ENCODE peak calls at places on chromosome 5, in four cellular contexts. One of them, this sample, is unnamed.

GRCh38 chr5:8633706-8634105 is 764.8 kb downstream of the MTRR start:
- DNase-seq in H1: no peak
- DNase-seq in thyroid gland: no peak
- DNase-seq in prostate gland: no peak
- DNase-seq in this sample: no peak

GRCh38 chr5:139149477-139150199 is 48.5 kb downstream of the SIL1 start:
- DNase-seq in H1: no peak
- DNase-seq in thyroid gland: no peak
- DNase-seq in prostate gland: no peak
- DNase-seq in this sample: no peak

GRCh38 chr5:170861855-170862766 is at the start of gene RANBP17:
- DNase-seq in H1: peak; percentile 64
- DNase-seq in thyroid gland: peak; percentile 47
- DNase-seq in prostate gland: peak; percentile 6
- DNase-seq in this sample: peak; percentile 57

GRCh38 chr5:56564451-56565223 is 250.7 kb upstream of the MAP3K1 start:
- DNase-seq in H1: no peak
- DNase-seq in thyroid gland: no peak
- DNase-seq in prostate gland: no peak
- DNase-seq in this sample: no peak

GRCh38 chr5:133995341-133995740 is 9.4 kb downstream of the VDAC1 start:
- DNase-seq in H1: no peak
- DNase-seq in thyroid gland: no peak
- DNase-seq in prostate gland: no peak
- DNase-seq in this sample: no peak

GRCh38 chr5:116032094-116032517 is at the start of gene ARL14EPL:
- DNase-seq in H1: peak; percentile 15
- DNase-seq in thyroid gland: peak; percentile 12
- DNase-seq in prostate gland: no peak
- DNase-seq in this sample: no peak

GRCh38 chr5:145362261-145362660 is 472.9 kb downstream of the PRELID2 start:
- DNase-seq in H1: no peak
- DNase-seq in thyroid gland: no peak
- DNase-seq in prostate gland: no peak
- DNase-seq in this sample: no peak

GRCh38 chr5:53726121-53726520 is 165.7 kb downstream of the NDUFS4 start:
- DNase-seq in H1: no peak
- DNase-seq in thyroid gland: no peak
- DNase-seq in prostate gland: no peak
- DNase-seq in this sample: no peak

GRCh38 chr5:171580506-171581265 is 161.2 kb downstream of the FGF18 start:
- DNase-seq in H1: no peak
- DNase-seq in thyroid gland: no peak
- DNase-seq in prostate gland: no peak
- DNase-seq in this sample: no peak

GRCh38 chr5:173823721-173824567 is 64.2 kb upstream of the CPEB4 start:
- DNase-seq in H1: peak; percentile 9
- DNase-seq in thyroid gland: peak; percentile 72
- DNase-seq in prostate gland: peak; percentile 71
- DNase-seq in this sample: no peak

GRCh38 chr5:178324481-178325310 is 92.1 kb upstream of the PHYKPL start:
- DNase-seq in H1: no peak
- DNase-seq in thyroid gland: peak; percentile 90
- DNase-seq in prostate gland: no peak
- DNase-seq in this sample: no peak

GRCh38 chr5:165579911-165580310 is 2074.5 kb downstream of the MAT2B start:
- DNase-seq in H1: no peak
- DNase-seq in thyroid gland: no peak
- DNase-seq in prostate gland: no peak
- DNase-seq in this sample: no peak

GRCh38 chr5:67805666-67806348 is 409.7 kb upstream of the PIK3R1 start:
- DNase-seq in H1: no peak
- DNase-seq in thyroid gland: no peak
- DNase-seq in prostate gland: no peak
- DNase-seq in this sample: no peak

GRCh38 chr5:34930527-34930844 is 1.1 kb downstream of the DNAJC21 start:
- DNase-seq in H1: no peak
- DNase-seq in thyroid gland: no peak
- DNase-seq in prostate gland: peak; percentile 23
- DNase-seq in this sample: no peak

GRCh38 chr5:90548069-90548593 is 10.5 kb upstream of the ADGRV1 start:
- DNase-seq in H1: no peak
- DNase-seq in thyroid gland: peak; percentile 83
- DNase-seq in prostate gland: peak; percentile 65
- DNase-seq in this sample: peak; percentile 45

GRCh38 chr5:116084891-116085715 is at the start of gene COMMD10:
- DNase-seq in H1: peak; percentile 38
- DNase-seq in thyroid gland: peak; percentile 77
- DNase-seq in prostate gland: peak; percentile 66
- DNase-seq in this sample: peak; percentile 82

GRCh38 chr5:171308453-171309275 is at the start of gene TLX3:
- DNase-seq in H1: peak; percentile 73
- DNase-seq in thyroid gland: no peak
- DNase-seq in prostate gland: no peak
- DNase-seq in this sample: no peak

GRCh38 chr5:2534970-2535369 is 216.5 kb downstream of the IRX2 start:
- DNase-seq in H1: no peak
- DNase-seq in thyroid gland: no peak
- DNase-seq in prostate gland: no peak
- DNase-seq in this sample: no peak

GRCh38 chr5:59037041-59037440 is 454.2 kb downstream of the RAB3C start:
- DNase-seq in H1: no peak
- DNase-seq in thyroid gland: no peak
- DNase-seq in prostate gland: no peak
- DNase-seq in this sample: no peak

GRCh38 chr5:179276838-179277395 is 68.3 kb downstream of the ADAMTS2 start:
- DNase-seq in H1: no peak
- DNase-seq in thyroid gland: no peak
- DNase-seq in prostate gland: no peak
- DNase-seq in this sample: peak; percentile 51

GRCh38 chr5:170219615-170220014 is 13.2 kb upstream of the C5orf58 start:
- DNase-seq in H1: no peak
- DNase-seq in thyroid gland: no peak
- DNase-seq in prostate gland: no peak
- DNase-seq in this sample: no peak

GRCh38 chr5:104734046-104734445 is 1171.5 kb upstream of the NUDT12 start:
- DNase-seq in H1: no peak
- DNase-seq in thyroid gland: no peak
- DNase-seq in prostate gland: no peak
- DNase-seq in this sample: no peak

GRCh38 chr5:104111622-104112021 is 549.0 kb upstream of the NUDT12 start:
- DNase-seq in H1: no peak
- DNase-seq in thyroid gland: no peak
- DNase-seq in prostate gland: no peak
- DNase-seq in this sample: no peak

GRCh38 chr5:167634432-167634831 is 657.0 kb upstream of the WWC1 start:
- DNase-seq in H1: no peak
- DNase-seq in thyroid gland: no peak
- DNase-seq in prostate gland: no peak
- DNase-seq in this sample: no peak

GRCh38 chr5:35129276-35129675 is 81.5 kb upstream of the AGXT2 start:
- DNase-seq in H1: no peak
- DNase-seq in thyroid gland: no peak
- DNase-seq in prostate gland: no peak
- DNase-seq in this sample: no peak

GRCh38 chr5:159441441-159441840 is 111.2 kb upstream of the IL12B start:
- DNase-seq in H1: peak; percentile 38
- DNase-seq in thyroid gland: no peak
- DNase-seq in prostate gland: no peak
- DNase-seq in this sample: no peak

GRCh38 chr5:79691007-79691406 is 1.4 kb downstream of the CMYA5 start:
- DNase-seq in H1: no peak
- DNase-seq in thyroid gland: no peak
- DNase-seq in prostate gland: no peak
- DNase-seq in this sample: no peak

GRCh38 chr5:137245438-137245837 is 253.7 kb downstream of the SPOCK1 start:
- DNase-seq in H1: no peak
- DNase-seq in thyroid gland: no peak
- DNase-seq in prostate gland: no peak
- DNase-seq in this sample: no peak

GRCh38 chr5:154273028-154273617 is 82.6 kb downstream of the GALNT10 start:
- DNase-seq in H1: no peak
- DNase-seq in thyroid gland: peak; percentile 71
- DNase-seq in prostate gland: no peak
- DNase-seq in this sample: peak; percentile 29

GRCh38 chr5:143403357-143403606 is 204 bp downstream of the NR3C1 start:
- DNase-seq in H1: no peak
- DNase-seq in thyroid gland: no peak
- DNase-seq in prostate gland: no peak
- DNase-seq in this sample: no peak

GRCh38 chr5:160423025-160423554 is 1.4 kb downstream of the PTTG1 start:
- DNase-seq in H1: no peak
- DNase-seq in thyroid gland: no peak
- DNase-seq in prostate gland: peak; percentile 59
- DNase-seq in this sample: no peak

GRCh38 chr5:28710360-28710759 is 1672.0 kb upstream of the CDH9 start:
- DNase-seq in H1: no peak
- DNase-seq in thyroid gland: no peak
- DNase-seq in prostate gland: no peak
- DNase-seq in this sample: no peak

GRCh38 chr5:7317751-7318150 is 78.2 kb upstream of the ADCY2 start:
- DNase-seq in H1: no peak
- DNase-seq in thyroid gland: no peak
- DNase-seq in prostate gland: no peak
- DNase-seq in this sample: no peak

GRCh38 chr5:178353461-178353860 is 120.9 kb upstream of the PHYKPL start:
- DNase-seq in H1: no peak
- DNase-seq in thyroid gland: no peak
- DNase-seq in prostate gland: no peak
- DNase-seq in this sample: no peak

GRCh38 chr5:132485641-132486317 is 4.8 kb downstream of the IRF1 start:
- DNase-seq in H1: no peak
- DNase-seq in thyroid gland: no peak
- DNase-seq in prostate gland: no peak
- DNase-seq in this sample: peak; percentile 26

GRCh38 chr5:134133995-134134541 is 19.6 kb downstream of the TCF7 start:
- DNase-seq in H1: no peak
- DNase-seq in thyroid gland: no peak
- DNase-seq in prostate gland: no peak
- DNase-seq in this sample: no peak

GRCh38 chr5:54249210-54250028 is 61.0 kb downstream of the ARL15 start:
- DNase-seq in H1: no peak
- DNase-seq in thyroid gland: peak; percentile 53
- DNase-seq in prostate gland: peak; percentile 10
- DNase-seq in this sample: peak; percentile 31

GRCh38 chr5:175696855-175697198 is 39.0 kb downstream of the HRH2 start:
- DNase-seq in H1: no peak
- DNase-seq in thyroid gland: no peak
- DNase-seq in prostate gland: no peak
- DNase-seq in this sample: no peak

GRCh38 chr5:175694371-175695160 is 36.7 kb downstream of the HRH2 start:
- DNase-seq in H1: no peak
- DNase-seq in thyroid gland: no peak
- DNase-seq in prostate gland: no peak
- DNase-seq in this sample: no peak

GRCh38 chr5:175697846-175698245 is 40.0 kb downstream of the HRH2 start:
- DNase-seq in H1: no peak
- DNase-seq in thyroid gland: no peak
- DNase-seq in prostate gland: no peak
- DNase-seq in this sample: no peak

GRCh38 chr5:175695161-175696126 is 37.6 kb downstream of the HRH2 start:
- DNase-seq in H1: no peak
- DNase-seq in thyroid gland: no peak
- DNase-seq in prostate gland: no peak
- DNase-seq in this sample: no peak

GRCh38 chr5:175696139-175696854 is 38.4 kb downstream of the HRH2 start:
- DNase-seq in H1: peak; percentile 68
- DNase-seq in thyroid gland: peak; percentile 41
- DNase-seq in prostate gland: no peak
- DNase-seq in this sample: peak; percentile 84
- H3K4me1 ChIP-seq in H1: peaks cover 2% of the 10 kb centered on the region
- H3K4me1 ChIP-seq in thyroid gland: no peaks in the 10 kb centered on the region
- H3K4me1 ChIP-seq in prostate gland: no peaks in the 10 kb centered on the region
- H3K4me1 ChIP-seq in this sample: peaks cover 13% of the 10 kb centered on the region

DNA sequence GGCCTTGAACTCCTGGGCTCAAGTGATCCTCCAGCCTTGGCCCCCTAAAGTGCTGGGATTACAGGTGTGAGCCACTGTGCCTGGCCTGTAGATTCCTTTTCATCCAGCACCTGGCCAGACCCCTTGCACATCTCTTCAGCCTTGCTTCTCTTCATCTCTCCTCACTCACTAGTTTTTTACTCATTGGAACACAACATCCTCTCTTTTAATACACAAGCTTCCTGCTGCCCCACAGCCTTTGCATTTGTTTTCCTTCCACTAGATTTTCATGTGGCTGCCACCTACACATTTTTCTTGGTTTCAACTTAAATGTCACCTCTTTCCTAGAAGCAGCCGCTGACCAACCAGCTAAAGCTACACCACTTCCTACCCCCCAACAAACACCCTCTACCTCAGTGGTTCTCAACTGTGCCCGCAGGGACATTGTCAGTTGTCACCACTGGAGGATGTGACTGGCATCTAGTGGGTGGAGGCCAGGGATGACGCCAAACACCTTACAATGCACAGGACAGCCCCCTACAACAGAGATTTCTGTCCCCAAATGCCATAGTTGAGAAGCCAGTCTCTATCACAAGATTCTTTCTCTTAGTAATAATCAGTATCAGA is 33.7 kb downstream of the HAVCR1 start:
- DNase-seq in H1: no peak
- DNase-seq in thyroid gland: no peak
- DNase-seq in prostate gland: no peak
- DNase-seq in this sample: no peak
- TF ChIP-seq POLR2A in H1: no peak
- TF ChIP-seq POLR2A in thyroid gland: no peak
- TF ChIP-seq POLR2A in prostate gland: no peak
- TF ChIP-seq POLR2A in this sample: no peak

GRCh38 chr5:157558089-157558595 is 17.4 kb downstream of the ADAM19 start:
- DNase-seq in H1: no peak
- DNase-seq in thyroid gland: peak; percentile 43
- DNase-seq in prostate gland: no peak
- DNase-seq in this sample: no peak
- H3K4me1 ChIP-seq in H1: peaks cover 5% of the 10 kb centered on the region
- H3K4me1 ChIP-seq in thyroid gland: peaks cover 6% of the 10 kb centered on the region
- H3K4me1 ChIP-seq in prostate gland: no peaks in the 10 kb centered on the region
- H3K4me1 ChIP-seq in this sample: peaks cover 55% of the 10 kb centered on the region

DNA sequence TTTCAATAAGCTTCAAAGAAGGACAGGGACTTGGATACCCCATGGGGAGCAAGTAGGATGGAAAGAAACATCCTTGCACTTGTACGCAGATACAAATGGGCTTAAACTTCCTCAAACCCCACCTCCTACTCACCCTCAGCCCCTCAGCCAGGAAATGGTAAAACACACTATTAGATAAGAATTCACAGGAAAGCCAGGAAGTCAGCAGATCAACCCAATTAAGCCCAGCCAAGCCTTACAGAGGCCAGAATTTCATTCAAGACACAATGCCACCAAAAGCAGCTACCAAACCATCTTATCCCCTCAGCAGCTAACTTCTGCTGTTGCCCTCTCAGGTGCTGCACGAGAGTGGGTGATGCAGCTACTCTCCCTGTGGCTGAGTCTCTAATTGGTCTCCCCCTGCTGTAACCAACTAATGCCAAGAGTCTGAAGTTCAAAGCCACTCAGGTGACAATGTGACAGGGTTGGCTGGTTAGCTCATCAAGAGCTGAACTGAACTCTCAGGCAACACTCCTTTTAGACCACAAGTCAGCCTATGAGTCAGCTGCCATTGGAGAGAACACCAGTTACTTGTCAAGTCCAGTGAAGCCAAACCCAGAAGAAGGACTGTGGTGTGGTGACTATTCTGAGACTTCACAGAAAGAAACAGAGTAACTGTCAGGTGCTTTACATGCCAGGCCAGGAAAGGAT is 201.9 kb downstream of the ZNF608 start:
- DNase-seq in H1: no peak
- DNase-seq in thyroid gland: no peak
- DNase-seq in prostate gland: no peak
- DNase-seq in this sample: no peak
- TF ChIP-seq POLR2A in H1: no peak
- TF ChIP-seq POLR2A in thyroid gland: no peak
- TF ChIP-seq POLR2A in prostate gland: no peak
- TF ChIP-seq POLR2A in this sample: no peak